ENCODE peak calls at places on chromosomes 13 and 19, in four cellular contexts. S, L, V and G are unnamed samples.

GRCh38 chr13:76677047-76677446 is 209.2 kb downstream of the KCTD12 start:
- DNase-seq in S (no peak), L (no peak), V (no peak), G (no peak)

GRCh38 chr13:25170554-25171107 is 1.5 kb downstream of the AMER2 start:
- DNase-seq in S (no peak), L (no peak), V (no peak), G (no peak)

GRCh38 chr13:79904581-79904980 is 423.6 kb downstream of the NDFIP2 start:
- DNase-seq in S (no peak), L (no peak), V (no peak), G (no peak)

GRCh38 chr13:37313383-37313782 is 207.9 kb upstream of the CSNK1A1L start:
- DNase-seq in S (no peak), L (no peak), V (no peak), G (no peak)

GRCh38 chr13:54210397-54211050 is 1181.9 kb downstream of the OLFM4 start:
- DNase-seq in S (no peak), L (no peak), V (no peak), G (no peak)

GRCh38 chr19:1616396-1616795 is 11.1 kb upstream of the UQCR11 start:
- DNase-seq in S (no peak), L (no peak), V (no peak), G (no peak)

GRCh38 chr13:111165189-111165588 is 50.1 kb downstream of the ARHGEF7 start:
- DNase-seq in S (no peak), L (no peak), V (no peak), G (no peak)

GRCh38 chr13:102198418-102199322 is 203.2 kb downstream of the FGF14 start:
- DNase-seq in S (no peak), L (no peak), V (no peak), G (no peak)

GRCh38 chr13:106182404-106182803 is 353.1 kb downstream of the EFNB2 start:
- DNase-seq in S (no peak), L (no peak), V (no peak), G (no peak)

GRCh38 chr13:110425444-110425780 is 118.3 kb downstream of the COL4A2 start:
- DNase-seq in S (no peak), L (no peak), V (no peak), G (no peak)

GRCh38 chr13:37656247-37656940 is 57.8 kb upstream of the POSTN start:
- DNase-seq in S (no peak), L (no peak), V (no peak), G (no peak)

GRCh38 chr13:94267581-94267980 is 211.9 kb downstream of the DCT start:
- DNase-seq in S (peak), L (no peak), V (peak), G (no peak)

GRCh38 chr13:49543656-49544055 is 41.7 kb downstream of the RCBTB1 start:
- DNase-seq in S (no peak), L (no peak), V (no peak), G (no peak)

GRCh38 chr13:31111136-31111535 is 50.6 kb downstream of the HSPH1 start:
- DNase-seq in S (no peak), L (no peak), V (no peak), G (no peak)

GRCh38 chr19:40705362-40705651 is 11.4 kb downstream of the COQ8B start:
- DNase-seq in S (no peak), L (no peak), V (no peak), G (no peak)

GRCh38 chr13:113324336-113324882 is 27.4 kb downstream of the LAMP1 start:
- DNase-seq in S (no peak), L (no peak), V (no peak), G (no peak)

GRCh38 chr13:24618219-24618955 is 61.8 kb upstream of the ATP12A start:
- DNase-seq in S (no peak), L (peak), V (no peak), G (no peak)

GRCh38 chr13:99031725-99032298 is 53.9 kb upstream of the DOCK9 start:
- DNase-seq in S (no peak), L (no peak), V (no peak), G (no peak)

GRCh38 chr19:10699650-10700335 is 1.4 kb upstream of the QTRT1 start:
- DNase-seq in S (peak), L (peak), V (peak), G (no peak)

GRCh38 chr13:42649761-42650289 is 75.9 kb downstream of the TNFSF11 start:
- DNase-seq in S (peak), L (no peak), V (no peak), G (no peak)

GRCh38 chr19:53553865-53554791 is 16.2 kb downstream of the ZNF331 start:
- DNase-seq in S (peak), L (peak), V (no peak), G (no peak)

GRCh38 chr19:6415592-6416190 is 8.9 kb downstream of the KHSRP start:
- DNase-seq in S (no peak), L (no peak), V (no peak), G (no peak)

GRCh38 chr19:37999309-38000213 is 92.6 kb downstream of the SIPA1L3 start:
- DNase-seq in S (no peak), L (no peak), V (no peak), G (no peak)

GRCh38 chr13:106373304-106373988 is 162.0 kb downstream of the EFNB2 start:
- DNase-seq in S (peak), L (no peak), V (peak), G (no peak)

GRCh38 chr19:3831601-3832000 is 37.2 kb downstream of the ZFR2 start:
- DNase-seq in S (no peak), L (no peak), V (no peak), G (no peak)

GRCh38 chr19:47848871-47849473 is 10.1 kb upstream of the TPRX2 start:
- DNase-seq in S (no peak), L (peak), V (no peak), G (no peak)

GRCh38 chr19:16327911-16328823 is 3.5 kb downstream of the KLF2 start:
- DNase-seq in S (no peak), L (peak), V (no peak), G (no peak)

GRCh38 chr19:722553-723101 is 13.9 kb downstream of the PALM start:
- DNase-seq in S (no peak), L (no peak), V (no peak), G (no peak)

GRCh38 chr19:24029941-24030636 is 56.9 kb upstream of the ZNF254 start:
- DNase-seq in S (no peak), L (no peak), V (peak), G (no peak)

GRCh38 chr13:83738407-83738806 is 143.9 kb downstream of the SLITRK1 start:
- DNase-seq in S (no peak), L (no peak), V (no peak), G (no peak)

GRCh38 chr19:45417151-45417550 is 6.6 kb downstream of the ERCC1 start:
- DNase-seq in S (no peak), L (no peak), V (no peak), G (no peak)

GRCh38 chr13:113351514-113352026 is 12.4 kb downstream of the GRTP1 start:
- DNase-seq in S (no peak), L (no peak), V (no peak), G (no peak)

GRCh38 chr13:107271226-107271625 is 703.3 kb upstream of the ARGLU1 start:
- DNase-seq in S (no peak), L (no peak), V (peak), G (no peak)

GRCh38 chr19:11560404-11560988 is 1.5 kb upstream of the ELOF1 start:
- DNase-seq in S (peak), L (peak), V (peak), G (peak)

GRCh38 chr19:16386619-16387240 is 62.1 kb downstream of the KLF2 start:
- DNase-seq in S (no peak), L (peak), V (peak), G (no peak)

GRCh38 chr19:917323-918151 is at the start of gene KISS1R:
- DNase-seq in S (peak), L (peak), V (peak), G (no peak)

GRCh38 chr19:41303941-41304340 is 6.0 kb upstream of the CCDC97 start:
- DNase-seq in S (no peak), L (no peak), V (no peak), G (no peak)

GRCh38 chr13:109363431-109363830 is 423.0 kb downstream of the IRS2 start:
- DNase-seq in S (no peak), L (no peak), V (no peak), G (no peak)

GRCh38 chr13:95624020-95624419 is 20.5 kb downstream of the DZIP1 start:
- DNase-seq in S (peak), L (no peak), V (peak), G (no peak)